ENCODE peak calls at places on chromosomes 3 and 15, in six cellular contexts. One of them, this sample, is unnamed.

GRCh38 chr3:148606979-148607378 is 90.7 kb upstream of the AGTR1 start:
- DNase-seq in cardiac fibroblast: no peak
- DNase-seq in AG09309: no peak
- DNase-seq in lower leg skin: no peak
- DNase-seq in heart right ventricle: no peak
- DNase-seq in fibroblast of lung: no peak
- DNase-seq in this sample: no peak

GRCh38 chr3:186772886-186773417 is 10.4 kb upstream of the EIF4A2 start:
- DNase-seq in cardiac fibroblast: peak; percentile 46
- DNase-seq in fibroblast of lung: peak; percentile 35
- DNase-seq in lower leg skin: peak; percentile 92
- DNase-seq in AG09309: no peak
- DNase-seq in heart right ventricle: peak; percentile 70
- DNase-seq in this sample: no peak

GRCh38 chr15:60592386-60593339 is 113.7 kb upstream of the ICE2 start:
- DNase-seq in heart right ventricle: peak; percentile 87
- DNase-seq in AG09309: no peak
- DNase-seq in fibroblast of lung: peak; percentile 48
- DNase-seq in cardiac fibroblast: peak; percentile 78
- DNase-seq in lower leg skin: peak; percentile 98
- DNase-seq in this sample: no peak

GRCh38 chr3:76765526-76765925 is 274.4 kb upstream of the ROBO2 start:
- DNase-seq in heart right ventricle: no peak
- DNase-seq in AG09309: no peak
- DNase-seq in fibroblast of lung: no peak
- DNase-seq in lower leg skin: no peak
- DNase-seq in cardiac fibroblast: no peak
- DNase-seq in this sample: peak; percentile 7

GRCh38 chr3:16461463-16462245 is 51.8 kb downstream of the RFTN1 start:
- DNase-seq in cardiac fibroblast: no peak
- DNase-seq in fibroblast of lung: no peak
- DNase-seq in AG09309: no peak
- DNase-seq in heart right ventricle: no peak
- DNase-seq in lower leg skin: no peak
- DNase-seq in this sample: no peak

GRCh38 chr15:31367730-31368344 is 41.2 kb downstream of the KLF13 start:
- DNase-seq in cardiac fibroblast: no peak
- DNase-seq in fibroblast of lung: no peak
- DNase-seq in lower leg skin: no peak
- DNase-seq in heart right ventricle: no peak
- DNase-seq in AG09309: no peak
- DNase-seq in this sample: no peak

GRCh38 chr3:185820973-185821758 is 3.7 kb downstream of the IGF2BP2 start:
- DNase-seq in lower leg skin: no peak
- DNase-seq in cardiac fibroblast: peak; percentile 94
- DNase-seq in fibroblast of lung: peak; percentile 94
- DNase-seq in heart right ventricle: no peak
- DNase-seq in AG09309: peak; percentile 67
- DNase-seq in this sample: no peak

GRCh38 chr3:109387241-109387640 is 49.9 kb upstream of the DPPA4 start:
- DNase-seq in AG09309: no peak
- DNase-seq in lower leg skin: no peak
- DNase-seq in heart right ventricle: no peak
- DNase-seq in cardiac fibroblast: no peak
- DNase-seq in fibroblast of lung: no peak
- DNase-seq in this sample: no peak

GRCh38 chr3:138383715-138384114 is 35.3 kb downstream of the MRAS start:
- DNase-seq in lower leg skin: no peak
- DNase-seq in fibroblast of lung: no peak
- DNase-seq in cardiac fibroblast: no peak
- DNase-seq in heart right ventricle: no peak
- DNase-seq in AG09309: no peak
- DNase-seq in this sample: no peak

GRCh38 chr3:183502782-183503181 is 52.7 kb downstream of the KLHL6 start:
- DNase-seq in cardiac fibroblast: peak; percentile 41
- DNase-seq in fibroblast of lung: peak; percentile 10
- DNase-seq in heart right ventricle: no peak
- DNase-seq in AG09309: no peak
- DNase-seq in lower leg skin: peak; percentile 23
- DNase-seq in this sample: no peak

GRCh38 chr15:40061212-40061901 is 22.4 kb upstream of the SRP14 start:
- DNase-seq in lower leg skin: peak; percentile 43
- DNase-seq in heart right ventricle: no peak
- DNase-seq in cardiac fibroblast: no peak
- DNase-seq in fibroblast of lung: peak; percentile 24
- DNase-seq in AG09309: no peak
- DNase-seq in this sample: no peak

GRCh38 chr15:75235051-75235673 is 23.0 kb upstream of the GOLGA6C start:
- DNase-seq in AG09309: no peak
- DNase-seq in heart right ventricle: no peak
- DNase-seq in lower leg skin: peak; percentile 58
- DNase-seq in fibroblast of lung: no peak
- DNase-seq in cardiac fibroblast: no peak
- DNase-seq in this sample: no peak

GRCh38 chr3:192851821-192852352 is 65.8 kb downstream of the MB21D2 start:
- DNase-seq in fibroblast of lung: peak; percentile 69
- DNase-seq in lower leg skin: peak; percentile 91
- DNase-seq in AG09309: no peak
- DNase-seq in heart right ventricle: peak; percentile 31
- DNase-seq in cardiac fibroblast: peak; percentile 74
- DNase-seq in this sample: peak; percentile 88

GRCh38 chr15:31031471-31032064 is 40.1 kb upstream of the MTMR10 start:
- DNase-seq in heart right ventricle: no peak
- DNase-seq in AG09309: no peak
- DNase-seq in lower leg skin: no peak
- DNase-seq in cardiac fibroblast: peak; percentile 62
- DNase-seq in fibroblast of lung: peak; percentile 50
- DNase-seq in this sample: no peak

GRCh38 chr15:62779041-62779810 is 263.3 kb upstream of the TPM1 start:
- DNase-seq in cardiac fibroblast: peak; percentile 81
- DNase-seq in heart right ventricle: no peak
- DNase-seq in lower leg skin: no peak
- DNase-seq in fibroblast of lung: peak; percentile 72
- DNase-seq in AG09309: no peak
- DNase-seq in this sample: no peak

DNA sequence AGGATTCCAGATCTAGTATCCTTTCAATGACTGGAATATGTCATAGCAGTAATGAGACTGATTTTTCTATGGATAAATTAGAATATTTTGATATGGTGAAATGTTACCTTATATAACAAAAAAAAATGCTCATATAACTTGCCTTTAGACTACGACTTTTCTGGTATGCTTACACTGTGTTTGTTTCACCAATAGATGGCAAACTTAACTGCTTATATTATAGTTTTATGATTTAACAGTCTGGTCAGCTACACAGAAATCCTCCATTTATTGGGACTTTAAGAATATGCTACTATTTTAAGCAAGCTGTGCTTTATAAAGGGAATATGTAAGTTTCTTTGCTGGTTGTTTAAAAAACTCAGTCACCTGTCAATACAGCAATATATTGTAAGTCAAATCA is 205.6 kb downstream of the VGLL3 start:
- DNase-seq in AG09309: peak; percentile 39
- DNase-seq in heart right ventricle: no peak
- DNase-seq in lower leg skin: no peak
- DNase-seq in cardiac fibroblast: peak; percentile 71
- DNase-seq in fibroblast of lung: peak; percentile 48
- DNase-seq in this sample: no peak
- TF ChIP-seq CTCF in AG09309: peak; percentile 46
- TF ChIP-seq CTCF in heart right ventricle: no peak
- TF ChIP-seq CTCF in lower leg skin: no peak
- TF ChIP-seq CTCF in cardiac fibroblast: peak; percentile 41
- TF ChIP-seq CTCF in fibroblast of lung: no peak
- TF ChIP-seq CTCF in this sample: peak; percentile 16

GRCh38 chr3:12756635-12757034 is 2.4 kb downstream of the TMEM40 start:
- DNase-seq in AG09309: no peak
- DNase-seq in cardiac fibroblast: no peak
- DNase-seq in fibroblast of lung: no peak
- DNase-seq in heart right ventricle: no peak
- DNase-seq in lower leg skin: no peak
- DNase-seq in this sample: no peak

GRCh38 chr3:12759097-12759679 is at the start of gene TMEM40:
- DNase-seq in lower leg skin: peak; percentile 87
- DNase-seq in AG09309: no peak
- DNase-seq in cardiac fibroblast: no peak
- DNase-seq in fibroblast of lung: no peak
- DNase-seq in heart right ventricle: no peak
- DNase-seq in this sample: no peak

GRCh38 chr3:12756185-12756584 is 2.9 kb downstream of the TMEM40 start:
- DNase-seq in lower leg skin: no peak
- DNase-seq in fibroblast of lung: no peak
- DNase-seq in heart right ventricle: no peak
- DNase-seq in cardiac fibroblast: no peak
- DNase-seq in AG09309: no peak
- DNase-seq in this sample: no peak

GRCh38 chr3:12759693-12760565 is 870 bp upstream of the TMEM40 start:
- DNase-seq in AG09309: no peak
- DNase-seq in fibroblast of lung: no peak
- DNase-seq in cardiac fibroblast: no peak
- DNase-seq in lower leg skin: no peak
- DNase-seq in heart right ventricle: no peak
- DNase-seq in this sample: no peak

DNA sequence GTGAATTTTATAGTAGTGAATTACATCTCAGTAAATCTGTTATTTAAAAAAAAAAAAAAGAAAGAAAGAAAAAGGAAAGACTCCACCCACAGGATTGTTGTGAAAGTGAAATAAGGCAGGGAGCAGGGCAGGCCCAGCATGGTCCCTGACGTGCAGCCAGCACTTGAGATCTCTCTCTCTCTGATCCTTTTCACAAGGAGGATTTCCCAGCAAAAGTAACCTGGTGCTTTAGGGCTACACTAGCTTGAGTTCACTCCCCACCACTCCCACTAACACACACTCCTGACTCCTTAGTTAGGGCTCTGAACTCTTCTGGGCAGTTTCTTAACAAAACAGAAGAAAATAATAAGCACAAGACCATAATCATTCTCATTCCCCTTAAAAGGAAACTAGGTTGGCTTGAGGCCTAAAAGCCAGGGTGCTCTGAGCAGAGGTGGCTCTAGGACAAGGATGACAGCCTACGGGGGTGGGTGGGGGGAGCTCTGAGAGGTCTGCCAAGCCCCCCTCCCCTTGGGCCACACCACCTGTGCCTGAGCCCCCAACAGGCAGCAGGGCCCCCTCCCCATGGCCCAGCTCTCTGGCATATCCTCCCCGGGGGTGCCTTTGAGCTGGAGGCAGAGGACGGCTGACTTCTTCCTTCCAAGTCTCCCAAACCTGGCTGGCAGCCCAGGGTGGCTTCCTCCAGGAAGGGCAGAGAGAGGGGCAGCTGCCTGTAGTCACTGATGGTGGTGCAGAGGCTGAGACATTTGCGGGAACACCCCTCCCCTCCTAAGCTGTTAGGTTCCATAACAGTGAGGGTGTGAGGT is 831 bp downstream of the TMEM40 start:
- DNase-seq in fibroblast of lung: peak; percentile 57
- DNase-seq in AG09309: peak; percentile 27
- DNase-seq in heart right ventricle: peak; percentile 59
- DNase-seq in lower leg skin: no peak
- DNase-seq in cardiac fibroblast: peak; percentile 67
- DNase-seq in this sample: no peak
- H3K4me3 ChIP-seq in fibroblast of lung: no peak overlapping the region
- H3K4me3 ChIP-seq in AG09309: no peak overlapping the region
- H3K4me3 ChIP-seq in heart right ventricle: no peak overlapping the region
- H3K4me3 ChIP-seq in lower leg skin: no peak overlapping the region
- H3K4me3 ChIP-seq in cardiac fibroblast: no peak overlapping the region
- H3K4me3 ChIP-seq in this sample: no peak overlapping the region

GRCh38 chr3:134038716-134039115 is 9.0 kb upstream of the SLCO2A1 start:
- DNase-seq in fibroblast of lung: no peak
- DNase-seq in heart right ventricle: no peak
- DNase-seq in cardiac fibroblast: no peak
- DNase-seq in AG09309: no peak
- DNase-seq in lower leg skin: no peak
- DNase-seq in this sample: no peak

GRCh38 chr3:134040066-134040465 is 10.3 kb upstream of the SLCO2A1 start:
- DNase-seq in AG09309: no peak
- DNase-seq in heart right ventricle: no peak
- DNase-seq in cardiac fibroblast: no peak
- DNase-seq in lower leg skin: no peak
- DNase-seq in fibroblast of lung: no peak
- DNase-seq in this sample: no peak

GRCh38 chr3:134038071-134038491 is 8.4 kb upstream of the SLCO2A1 start:
- DNase-seq in fibroblast of lung: no peak
- DNase-seq in cardiac fibroblast: no peak
- DNase-seq in AG09309: no peak
- DNase-seq in lower leg skin: peak; percentile 36
- DNase-seq in heart right ventricle: no peak
- DNase-seq in this sample: no peak

GRCh38 chr3:134037168-134037567 is 7.4 kb upstream of the SLCO2A1 start:
- DNase-seq in AG09309: no peak
- DNase-seq in cardiac fibroblast: no peak
- DNase-seq in heart right ventricle: no peak
- DNase-seq in lower leg skin: no peak
- DNase-seq in fibroblast of lung: no peak
- DNase-seq in this sample: no peak

DNA sequence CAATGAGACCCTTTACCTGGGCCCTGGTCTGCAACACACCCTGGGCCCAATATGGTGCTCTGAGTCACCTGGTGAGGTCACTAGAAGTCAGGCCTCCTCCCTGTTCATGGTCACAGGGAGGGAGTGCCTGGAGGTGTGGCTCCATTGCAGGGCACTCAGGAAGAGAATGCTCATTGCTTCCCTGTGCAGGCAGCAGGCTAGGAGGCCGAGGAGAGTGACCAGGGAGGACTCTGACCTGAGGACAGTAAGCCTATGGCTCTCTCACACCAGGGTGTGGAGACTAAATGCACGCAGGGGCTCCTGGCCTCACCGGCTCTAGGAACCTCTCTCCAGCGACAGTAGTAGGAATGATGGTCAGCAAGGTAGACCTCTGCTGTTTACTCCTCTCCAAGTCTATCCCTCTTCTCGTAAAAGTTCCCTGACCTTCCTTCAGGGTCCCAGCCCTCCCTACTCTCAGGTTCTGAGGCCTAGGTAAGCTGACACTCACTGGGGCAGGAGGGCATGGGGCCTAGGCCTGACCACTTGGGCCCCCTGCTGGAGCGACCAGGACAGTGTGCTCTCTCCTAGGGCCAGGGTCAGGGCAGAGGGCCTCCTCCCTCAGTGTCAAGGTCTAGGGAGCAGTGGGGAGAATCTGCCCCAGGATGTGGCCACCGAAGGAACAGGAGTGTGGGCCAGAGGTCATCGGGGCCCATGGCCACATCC is 9.6 kb upstream of the SLCO2A1 start:
- DNase-seq in heart right ventricle: no peak
- DNase-seq in lower leg skin: no peak
- DNase-seq in AG09309: no peak
- DNase-seq in cardiac fibroblast: peak; percentile 17
- DNase-seq in fibroblast of lung: no peak
- DNase-seq in this sample: no peak
- TF ChIP-seq CTCF in heart right ventricle: peak; percentile 10
- TF ChIP-seq CTCF in lower leg skin: no peak
- TF ChIP-seq CTCF in AG09309: peak; percentile 24
- TF ChIP-seq CTCF in cardiac fibroblast: peak; percentile 44
- TF ChIP-seq CTCF in fibroblast of lung: peak; percentile 7
- TF ChIP-seq CTCF in this sample: peak; percentile 17

DNA sequence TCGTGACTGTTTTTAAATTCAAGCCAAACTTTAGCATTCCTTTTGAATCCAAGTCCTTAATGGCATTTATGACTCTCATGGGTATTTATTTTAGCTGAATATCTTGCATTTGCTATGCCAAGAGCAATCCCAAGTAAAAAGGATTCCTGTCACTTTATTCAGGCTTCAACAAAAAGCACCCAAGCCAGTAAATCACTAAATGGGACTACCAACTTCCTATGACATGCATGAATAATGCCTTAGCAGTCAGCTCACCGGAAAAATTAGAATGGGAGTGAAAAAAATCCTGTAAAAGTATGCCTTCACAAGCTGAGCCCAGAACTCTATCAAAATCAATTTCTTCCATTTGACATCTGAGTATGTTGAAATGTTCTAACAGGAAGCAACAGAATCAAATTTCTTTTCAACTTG is 1297.9 kb downstream of the ROBO2 start:
- DNase-seq in AG09309: peak; percentile 44
- DNase-seq in cardiac fibroblast: no peak
- DNase-seq in fibroblast of lung: peak; percentile 29
- DNase-seq in lower leg skin: no peak
- DNase-seq in heart right ventricle: no peak
- DNase-seq in this sample: peak; percentile 4
- H3K4me3 ChIP-seq in AG09309: no peak overlapping the region
- H3K4me3 ChIP-seq in cardiac fibroblast: no peak overlapping the region
- H3K4me3 ChIP-seq in fibroblast of lung: no peak overlapping the region
- H3K4me3 ChIP-seq in lower leg skin: no peak overlapping the region
- H3K4me3 ChIP-seq in heart right ventricle: no peak overlapping the region
- H3K4me3 ChIP-seq in this sample: no peak overlapping the region